ENCODE peak calls at places on chromosomes 13 and 19, in eight cellular contexts. R is C1 segment of cervical spinal cord; I is nephron progenitor cell; H is ecto neural progenitor cell; Y is T-helper 17 cell; O is NT2/D1; G is activated naive CD4-positive, alpha-beta T cell treated with anti-CD3 and anti-CD28 coated beads for 36 hours; T is AG04450. A is an unnamed sample.

GRCh38 chr19:14059093-14059480 is 2.8 kb downstream of the PALM3 start:
- DNase-seq in R (no peak), I (peak; percentile 58), H (no peak), Y (peak; percentile 46), O (no peak), G (peak; percentile 53), T (no peak), A (no peak)

GRCh38 chr19:49832556-49832955 is 14.5 kb downstream of the MED25 start:
- DNase-seq in R (no peak), I (no peak), H (no peak), Y (no peak), O (no peak), G (no peak), T (no peak), A (no peak)

GRCh38 chr19:49881672-49882394 is 4.3 kb downstream of the TBC1D17 start:
- DNase-seq in R (no peak), I (no peak), H (no peak), Y (no peak), O (no peak), G (no peak), T (no peak), A (no peak)

GRCh38 chr13:51590966-51591627 is 6.8 kb downstream of the WDFY2 start:
- DNase-seq in R (no peak), I (no peak), H (no peak), Y (no peak), O (no peak), G (no peak), T (peak; percentile 47), A (no peak)

GRCh38 chr19:12936582-12936981 is 1.8 kb upstream of the CALR start:
- DNase-seq in R (no peak), I (no peak), H (no peak), Y (no peak), O (no peak), G (no peak), T (no peak), A (no peak)

GRCh38 chr19:4986471-4986888 is 17.6 kb downstream of the KDM4B start:
- DNase-seq in R (no peak), I (no peak), H (no peak), Y (no peak), O (no peak), G (no peak), T (no peak), A (no peak)

GRCh38 chr13:45297456-45298205 is 43.4 kb downstream of the TPT1 start:
- DNase-seq in R (no peak), I (no peak), H (no peak), Y (no peak), O (no peak), G (peak; percentile 49), T (no peak), A (no peak)

GRCh38 chr13:63389756-63390155 is 1974.1 kb upstream of the PCDH20 start:
- DNase-seq in R (no peak), I (no peak), H (no peak), Y (no peak), O (no peak), G (no peak), T (no peak), A (no peak)

GRCh38 chr19:27734496-27735220 is 1478.3 kb downstream of the UQCRFS1 start:
- DNase-seq in R (no peak), I (no peak), H (no peak), Y (no peak), O (no peak), G (no peak), T (no peak), A (no peak)

GRCh38 chr19:42292963-42293362 is 9.0 kb upstream of the PRR19 start:
- DNase-seq in R (no peak), I (no peak), H (no peak), Y (no peak), O (no peak), G (no peak), T (no peak), A (no peak)

GRCh38 chr13:26052136-26052736 is 420 bp upstream of the SHISA2 start:
- DNase-seq in R (no peak), I (no peak), H (peak; percentile 52), Y (no peak), O (no peak), G (no peak), T (no peak), A (peak; percentile 50)

GRCh38 chr19:38309615-38310278 is 5.7 kb downstream of the C19orf33 start:
- DNase-seq in R (no peak), I (no peak), H (no peak), Y (no peak), O (no peak), G (no peak), T (no peak), A (no peak)